ENCODE peak calls at places on chromosomes 4 and X, in four cellular contexts. One of them, this sample, is unnamed.

GRCh38 chr4:38802561-38803355 is 1.8 kb downstream of the TLR1 start:
- DNase-seq in astrocyte of the hippocampus: no peak
- DNase-seq in astrocyte: no peak
- DNase-seq in stimulated activated CD4-positive, alpha-beta T cell treated with anti-CD3 and anti-CD28 coated beads, Interleukin-15, amount 100 ng/mL, for 1 hour: no peak
- DNase-seq in this sample: no peak

GRCh38 chr4:2459589-2460349 is 9.1 kb upstream of the RNF4 start:
- DNase-seq in stimulated activated CD4-positive, alpha-beta T cell treated with anti-CD3 and anti-CD28 coated beads, Interleukin-15, amount 100 ng/mL, for 1 hour: no peak
- DNase-seq in astrocyte: no peak
- DNase-seq in astrocyte of the hippocampus: no peak
- DNase-seq in this sample: no peak

GRCh38 chr4:128551280-128551679 is 258.2 kb upstream of the JADE1 start:
- DNase-seq in astrocyte: no peak
- DNase-seq in astrocyte of the hippocampus: no peak
- DNase-seq in stimulated activated CD4-positive, alpha-beta T cell treated with anti-CD3 and anti-CD28 coated beads, Interleukin-15, amount 100 ng/mL, for 1 hour: no peak
- DNase-seq in this sample: no peak

GRCh38 chr4:5824635-5825034 is 68.3 kb downstream of the CRMP1 start:
- DNase-seq in astrocyte: no peak
- DNase-seq in astrocyte of the hippocampus: peak
- DNase-seq in stimulated activated CD4-positive, alpha-beta T cell treated with anti-CD3 and anti-CD28 coated beads, Interleukin-15, amount 100 ng/mL, for 1 hour: no peak
- DNase-seq in this sample: no peak

GRCh38 chr4:151331276-151332042 is 6.1 kb upstream of the SH3D19 start:
- DNase-seq in astrocyte of the hippocampus: peak
- DNase-seq in astrocyte: peak
- DNase-seq in stimulated activated CD4-positive, alpha-beta T cell treated with anti-CD3 and anti-CD28 coated beads, Interleukin-15, amount 100 ng/mL, for 1 hour: no peak
- DNase-seq in this sample: no peak

GRCh38 chrX:50075630-50076349 is 125.0 kb downstream of the AKAP4 start:
- DNase-seq in astrocyte: no peak
- DNase-seq in astrocyte of the hippocampus: no peak
- DNase-seq in stimulated activated CD4-positive, alpha-beta T cell treated with anti-CD3 and anti-CD28 coated beads, Interleukin-15, amount 100 ng/mL, for 1 hour: no peak
- DNase-seq in this sample: no peak

GRCh38 chr4:179843370-179843769 is 2399.8 kb upstream of the TENM3 start:
- DNase-seq in astrocyte: no peak
- DNase-seq in astrocyte of the hippocampus: no peak
- DNase-seq in stimulated activated CD4-positive, alpha-beta T cell treated with anti-CD3 and anti-CD28 coated beads, Interleukin-15, amount 100 ng/mL, for 1 hour: no peak
- DNase-seq in this sample: no peak

GRCh38 chr4:4248885-4249203 is 821 bp upstream of the TMEM128 start:
- DNase-seq in astrocyte of the hippocampus: no peak
- DNase-seq in stimulated activated CD4-positive, alpha-beta T cell treated with anti-CD3 and anti-CD28 coated beads, Interleukin-15, amount 100 ng/mL, for 1 hour: no peak
- DNase-seq in astrocyte: no peak
- DNase-seq in this sample: no peak

GRCh38 chr4:76488905-76489798 is 54.1 kb downstream of the SHROOM3 start:
- DNase-seq in astrocyte of the hippocampus: peak
- DNase-seq in astrocyte: peak
- DNase-seq in stimulated activated CD4-positive, alpha-beta T cell treated with anti-CD3 and anti-CD28 coated beads, Interleukin-15, amount 100 ng/mL, for 1 hour: no peak
- DNase-seq in this sample: no peak

GRCh38 chr4:40321671-40322131 is 13.4 kb upstream of the CHRNA9 start:
- DNase-seq in stimulated activated CD4-positive, alpha-beta T cell treated with anti-CD3 and anti-CD28 coated beads, Interleukin-15, amount 100 ng/mL, for 1 hour: no peak
- DNase-seq in astrocyte: peak
- DNase-seq in astrocyte of the hippocampus: peak
- DNase-seq in this sample: no peak

GRCh38 chrX:109347618-109348017 is 134.3 kb downstream of the GUCY2F start:
- DNase-seq in astrocyte of the hippocampus: peak
- DNase-seq in astrocyte: peak
- DNase-seq in stimulated activated CD4-positive, alpha-beta T cell treated with anti-CD3 and anti-CD28 coated beads, Interleukin-15, amount 100 ng/mL, for 1 hour: no peak
- DNase-seq in this sample: no peak

GRCh38 chrX:37745354-37745753 is 34.5 kb upstream of the CYBB start:
- DNase-seq in stimulated activated CD4-positive, alpha-beta T cell treated with anti-CD3 and anti-CD28 coated beads, Interleukin-15, amount 100 ng/mL, for 1 hour: peak
- DNase-seq in astrocyte of the hippocampus: peak
- DNase-seq in astrocyte: peak
- DNase-seq in this sample: peak

GRCh38 chr4:110106946-110107325 is 91.5 kb downstream of the ELOVL6 start:
- DNase-seq in astrocyte: peak
- DNase-seq in stimulated activated CD4-positive, alpha-beta T cell treated with anti-CD3 and anti-CD28 coated beads, Interleukin-15, amount 100 ng/mL, for 1 hour: no peak
- DNase-seq in astrocyte of the hippocampus: peak
- DNase-seq in this sample: no peak

GRCh38 chr4:76035799-76036389 is at the start of gene CXCL11:
- DNase-seq in stimulated activated CD4-positive, alpha-beta T cell treated with anti-CD3 and anti-CD28 coated beads, Interleukin-15, amount 100 ng/mL, for 1 hour: no peak
- DNase-seq in astrocyte of the hippocampus: peak
- DNase-seq in astrocyte: no peak
- DNase-seq in this sample: no peak

GRCh38 chr4:80360102-80360501 is 24.6 kb downstream of the CFAP299 start:
- DNase-seq in astrocyte of the hippocampus: no peak
- DNase-seq in stimulated activated CD4-positive, alpha-beta T cell treated with anti-CD3 and anti-CD28 coated beads, Interleukin-15, amount 100 ng/mL, for 1 hour: no peak
- DNase-seq in astrocyte: no peak
- DNase-seq in this sample: no peak

GRCh38 chr4:187547281-187547680 is 448.3 kb upstream of the ZFP42 start:
- DNase-seq in astrocyte: no peak
- DNase-seq in astrocyte of the hippocampus: peak
- DNase-seq in stimulated activated CD4-positive, alpha-beta T cell treated with anti-CD3 and anti-CD28 coated beads, Interleukin-15, amount 100 ng/mL, for 1 hour: no peak
- DNase-seq in this sample: no peak

GRCh38 chr4:121777625-121778024 is 12.7 kb upstream of the SMIM43 start:
- DNase-seq in astrocyte of the hippocampus: peak
- DNase-seq in astrocyte: peak
- DNase-seq in stimulated activated CD4-positive, alpha-beta T cell treated with anti-CD3 and anti-CD28 coated beads, Interleukin-15, amount 100 ng/mL, for 1 hour: no peak
- DNase-seq in this sample: no peak

This sample was measured in breast epithelium.